ENCODE peak calls at places on chromosomes 12 and 14, in four cellular contexts. O is HepG2, U is H1, E is GM12878. F is an unnamed sample.

GRCh38 chr12:85625467-85625866 is 210.7 kb downstream of the RASSF9 start:
- DNase-seq in O (no peak), E (no peak), U (no peak), F (no peak)

GRCh38 chr12:130920711-130921381 is 32.9 kb upstream of the ADGRD1 start:
- DNase-seq in O (no peak), U (no peak), E (no peak), F (no peak)

GRCh38 chr14:32472512-32473472 is 143.7 kb downstream of the AKAP6 start:
- DNase-seq in E (no peak), U (no peak), O (peak), F (no peak)

GRCh38 chr12:39441189-39441962 is 1.5 kb downstream of the KIF21A start:
- DNase-seq in U (no peak), O (no peak), E (no peak), F (no peak)

GRCh38 chr12:68885381-68885780 is 47.6 kb downstream of the CPM start:
- DNase-seq in O (no peak), E (no peak), U (no peak), F (no peak)

GRCh38 chr12:19248929-19249602 is 119.5 kb downstream of the PLEKHA5 start:
- DNase-seq in O (no peak), E (no peak), U (no peak), F (no peak)

GRCh38 chr12:26863515-26863914 is 30.5 kb upstream of the ITPR2 start:
- DNase-seq in O (no peak), U (no peak), E (no peak), F (no peak)

GRCh38 chr14:71416392-71416791 is 509.1 kb downstream of the PCNX1 start:
- DNase-seq in U (no peak), E (no peak), O (no peak), F (no peak)

GRCh38 chr14:31388687-31389413 is 31.5 kb downstream of the HEATR5A start:
- DNase-seq in E (no peak), U (no peak), O (no peak), F (no peak)

GRCh38 chr14:64708148-64709004 is 4.2 kb downstream of the PLEKHG3 start:
- DNase-seq in U (no peak), E (no peak), O (no peak), F (no peak)

GRCh38 chr14:34258318-34258717 is 203.7 kb downstream of the SPTSSA start:
- DNase-seq in E (no peak), U (no peak), O (no peak), F (no peak)

GRCh38 chr14:23071244-23071974 is 14.1 kb upstream of the CDH24 start:
- DNase-seq in U (peak), O (peak), E (peak), F (peak)

GRCh38 chr14:30234966-30235365 is 307.3 kb upstream of the PRKD1 start:
- DNase-seq in U (no peak), O (no peak), E (no peak), F (no peak)

GRCh38 chr12:77842430-77842829 is 11.7 kb downstream of the NAV3 start:
- DNase-seq in U (no peak), E (no peak), O (peak), F (no peak)

GRCh38 chr12:23523339-23523738 is 426.1 kb downstream of the SOX5 start:
- DNase-seq in U (no peak), O (no peak), E (no peak), F (no peak)

GRCh38 chr12:20931894-20932293 is 121.4 kb downstream of the SLCO1B3 start:
- DNase-seq in O (no peak), U (no peak), E (no peak), F (no peak)

GRCh38 chr12:124196236-124196635 is 98.7 kb upstream of the RFLNA start:
- DNase-seq in U (no peak), E (no peak), O (no peak), F (no peak)

GRCh38 chr14:105411017-105411941 is 8.3 kb upstream of the MTA1 start:
- DNase-seq in O (no peak), U (no peak), E (no peak), F (peak)

GRCh38 chr12:40718878-40719372 is 26.7 kb downstream of the CNTN1 start:
- DNase-seq in E (no peak), U (no peak), O (no peak), F (no peak)

GRCh38 chr14:50366115-50366514 is 30.6 kb downstream of the CDKL1 start:
- DNase-seq in U (no peak), O (no peak), E (no peak), F (no peak)

GRCh38 chr14:39219075-39219499 is 14.6 kb upstream of the MIA2 start:
- DNase-seq in U (no peak), O (peak), E (no peak), F (no peak)

GRCh38 chr14:64772394-64772950 is 68.2 kb downstream of the PLEKHG3 start:
- DNase-seq in O (peak), E (no peak), U (no peak), F (no peak)

GRCh38 chr14:90281261-90281660 is 24.9 kb downstream of the PSMC1 start:
- DNase-seq in O (no peak), U (no peak), E (no peak), F (no peak)

GRCh38 chr12:22018860-22019259 is 27.2 kb upstream of the CMAS start:
- DNase-seq in U (no peak), E (no peak), O (no peak), F (no peak)

GRCh38 chr12:127562781-127563180 is 704.2 kb upstream of the TMEM132C start:
- DNase-seq in O (no peak), E (no peak), U (no peak), F (no peak)

GRCh38 chr12:107605293-107605692 is 80.3 kb upstream of the PWP1 start:
- DNase-seq in U (no peak), E (no peak), O (no peak), F (no peak)

GRCh38 chr12:14099994-14100393 is 118.6 kb upstream of the GRIN2B start:
- DNase-seq in E (no peak), U (no peak), O (no peak), F (no peak)

GRCh38 chr12:9049520-9050133 is 60.3 kb downstream of the KLRG1 start:
- DNase-seq in O (peak), U (no peak), E (no peak), F (peak)

GRCh38 chr12:46386360-46386867 is 13.8 kb upstream of the SLC38A2 start:
- DNase-seq in E (no peak), O (peak), U (no peak), F (no peak)

GRCh38 chr12:3220382-3221321 is 143.5 kb downstream of the TSPAN9 start:
- DNase-seq in O (no peak), E (no peak), U (no peak), F (no peak)

GRCh38 chr12:1932264-1932777 is 13.9 kb upstream of the CACNA2D4 start:
- DNase-seq in O (no peak), U (no peak), E (no peak), F (no peak)

GRCh38 chr12:106760184-106760531 is 14.3 kb upstream of the RIC8B start:
- DNase-seq in E (peak), O (no peak), U (peak), F (no peak)

GRCh38 chr12:31300783-31301182 is 25.2 kb downstream of the SINHCAF start:
- DNase-seq in O (no peak), E (no peak), U (no peak), F (no peak)

GRCh38 chr14:64417042-64417770 is 29.1 kb downstream of the MTHFD1 start:
- DNase-seq in O (no peak), U (no peak), E (no peak), F (no peak)

GRCh38 chr12:45401008-45401407 is 185.1 kb downstream of the ANO6 start:
- DNase-seq in U (no peak), E (no peak), O (no peak), F (no peak)

GRCh38 chr14:81927069-81927468 is 393.4 kb upstream of the SEL1L start:
- DNase-seq in U (no peak), E (no peak), O (no peak), F (no peak)

GRCh38 chr14:21902561-21903199 is 229.1 kb upstream of the OR4E1 start:
- DNase-seq in E (no peak), O (no peak), U (no peak), F (no peak)

GRCh38 chr14:100374270-100374669 is 51.1 kb downstream of the SLC25A47 start:
- DNase-seq in U (no peak), O (no peak), E (no peak), F (no peak)

GRCh38 chr14:100374891-100375272 is 51.7 kb downstream of the SLC25A47 start:
- DNase-seq in O (no peak), U (no peak), E (no peak), F (no peak)

GRCh38 chr14:100375273-100375962 is 52.3 kb downstream of the SLC25A47 start:
- DNase-seq in E (peak), O (peak), U (peak), F (no peak)

GRCh38 chr14:100375963-100376735 is 53.0 kb downstream of the SLC25A47 start:
- DNase-seq in E (peak), O (peak), U (peak), F (peak)

DNA sequence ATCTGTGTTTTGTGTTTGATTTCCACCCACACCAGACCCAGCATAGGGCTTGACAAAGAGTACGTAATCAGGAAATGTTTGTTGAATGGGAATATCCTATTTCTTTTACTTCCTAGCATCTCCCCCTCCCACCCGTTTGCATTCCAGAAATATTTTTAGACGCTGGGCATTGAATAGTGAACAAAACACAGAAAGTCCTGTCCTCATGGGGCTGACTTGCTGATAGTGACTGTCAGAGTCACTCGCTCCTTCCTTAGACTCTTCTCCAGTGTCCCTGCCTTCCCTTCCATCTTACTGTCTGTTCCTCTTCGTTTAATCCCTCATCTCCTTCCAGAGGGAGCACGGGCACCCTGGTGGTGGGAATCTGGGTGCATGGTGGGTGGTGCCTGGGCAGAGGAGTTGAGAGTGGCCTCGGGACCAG is 53.6 kb downstream of the SLC25A47 start:
- DNase-seq in U (no peak), E (no peak), O (peak), F (no peak)
- TF ChIP-seq SP1 in U (no peak), E (no peak), O (no peak), F (no peak)

GRCh38 chr14:44528180-44528579 is 21.1 kb upstream of the FSCB start:
- DNase-seq in O (no peak), U (no peak), E (no peak), F (no peak)

GRCh38 chr14:44530482-44530881 is 23.4 kb upstream of the FSCB start:
- DNase-seq in E (no peak), O (no peak), U (no peak), F (no peak)

GRCh38 chr14:44531648-44532047 is 24.6 kb upstream of the FSCB start:
- DNase-seq in O (no peak), E (no peak), U (no peak), F (no peak)

DNA sequence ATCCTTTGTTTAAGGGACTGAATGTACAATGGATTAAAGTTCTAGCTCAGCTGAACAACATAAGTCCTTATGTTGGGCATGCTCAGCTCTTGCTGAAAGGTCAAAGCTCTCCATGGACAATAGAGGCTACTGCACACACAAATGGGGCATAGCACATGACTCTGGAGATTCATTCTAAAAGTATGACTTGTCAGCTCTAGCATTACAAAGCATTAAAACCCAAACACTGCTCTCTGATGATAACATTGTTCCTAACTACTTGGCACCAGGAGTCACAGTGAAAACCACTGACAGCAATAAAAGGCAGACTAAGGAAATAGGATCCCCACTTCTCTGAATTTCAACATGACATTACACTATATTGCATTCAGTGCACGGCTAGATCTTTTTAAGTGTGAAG is 21.9 kb upstream of the FSCB start:
- DNase-seq in O (no peak), E (no peak), U (no peak), F (no peak)
- TF ChIP-seq SUZ12 in O (no peak), E (no peak), U (no peak), F (no peak)

DNA sequence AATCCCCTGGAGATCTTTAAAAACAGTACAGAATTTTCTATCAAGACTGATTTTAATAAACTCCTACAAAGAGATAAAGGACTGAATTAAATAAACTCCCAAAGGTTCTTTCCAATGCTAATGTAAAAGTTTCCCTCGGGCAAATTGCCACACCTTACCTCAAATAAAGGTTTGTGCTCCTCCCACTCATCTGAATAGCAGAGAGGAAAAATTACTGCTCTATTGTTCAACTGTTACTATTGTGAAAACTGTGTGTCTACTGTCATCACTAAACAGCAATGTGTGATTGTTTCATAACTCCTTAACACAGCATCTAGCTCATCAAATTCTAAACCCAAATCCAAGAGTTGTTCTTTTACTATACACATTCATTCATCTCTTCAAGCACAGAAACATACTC is 3.2 kb downstream of the SPTLC2 start:
- DNase-seq in U (no peak), E (no peak), O (no peak), F (no peak)
- TF ChIP-seq SP1 in U (no peak), E (no peak), O (no peak), F (no peak)

DNA sequence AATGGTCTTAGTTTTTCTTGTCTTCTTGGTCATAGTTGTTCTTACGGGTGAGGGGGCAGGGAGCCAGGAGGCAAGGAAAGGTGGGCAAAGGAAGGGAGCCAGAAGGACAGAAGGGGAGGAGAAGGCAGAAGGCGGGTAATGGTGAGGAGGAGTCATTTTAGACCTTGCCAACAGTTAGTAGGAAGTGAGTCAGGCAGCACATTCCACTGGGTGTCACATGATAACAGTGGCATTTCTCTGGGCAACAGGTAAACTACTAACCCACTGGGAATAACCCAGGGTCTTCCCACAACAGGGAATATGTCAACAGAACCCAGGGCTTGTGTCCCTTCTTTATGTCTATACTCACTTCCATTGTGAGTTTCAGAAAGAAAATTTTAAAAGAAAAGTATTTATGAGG is 127.6 kb downstream of the SLC8A3 start:
- DNase-seq in O (peak), U (no peak), E (no peak), F (no peak)
- TF ChIP-seq SUZ12 in O (no peak), U (no peak), E (no peak), F (no peak)

GRCh38 chr12:6076776-6077700 is 47.4 kb downstream of the VWF start:
- DNase-seq in O (no peak), E (no peak), U (no peak), F (no peak)

GRCh38 chr12:6076340-6076739 is 48.1 kb downstream of the VWF start:
- DNase-seq in E (no peak), U (no peak), O (no peak), F (no peak)

GRCh38 chr12:6073426-6073825 is 51.0 kb downstream of the VWF start:
- DNase-seq in U (no peak), E (no peak), O (peak), F (no peak)

GRCh38 chr12:6074394-6074793 is 50.1 kb downstream of the VWF start:
- DNase-seq in E (no peak), U (no peak), O (no peak), F (no peak)

GRCh38 chr12:6074979-6075585 is 49.4 kb downstream of the VWF start:
- DNase-seq in U (no peak), O (no peak), E (no peak), F (no peak)
- TF ChIP-seq SP1 in U (no peak), O (no peak), E (no peak), F (no peak)

F was measured in HEK293T.